ENCODE peak calls at places on chromosome 11, in six cellular contexts. V is HepG2, R is SK-N-SH, O is GM12878, Q is K562, B is H1. D is an unnamed sample.

GRCh38 chr11:103958475-103959215 is 77.8 kb upstream of the DDI1 start:
- DNase-seq in B (no peak), R (no peak), V (no peak), O (peak), Q (no peak), D (no peak)

GRCh38 chr11:12885717-12886226 is 123.3 kb upstream of the RASSF10 start:
- DNase-seq in O (no peak), V (no peak), B (no peak), Q (no peak), R (no peak), D (no peak)

GRCh38 chr11:117502285-117502856 is 174.7 kb downstream of the CEP164 start:
- DNase-seq in O (no peak), Q (no peak), B (no peak), R (no peak), V (no peak), D (no peak)

GRCh38 chr11:72541224-72541974 is 107.1 kb upstream of the CLPB start:
- DNase-seq in B (no peak), O (no peak), R (no peak), V (no peak), Q (no peak), D (no peak)

GRCh38 chr11:47248304-47248663 is 330 bp downstream of the ACP2 start:
- DNase-seq in O (peak), Q (no peak), B (no peak), R (no peak), V (no peak), D (no peak)

GRCh38 chr11:76763573-76764348 is 19.4 kb upstream of the TSKU start:
- DNase-seq in V (no peak), B (no peak), Q (no peak), R (no peak), O (no peak), D (no peak)

GRCh38 chr11:133719532-133720235 is 125.6 kb downstream of the SPATA19 start:
- DNase-seq in Q (no peak), B (no peak), R (no peak), V (no peak), O (no peak), D (no peak)

GRCh38 chr11:86245369-86246292 is 1.1 kb downstream of the EED start:
- DNase-seq in B (no peak), Q (peak), R (peak), V (peak), O (no peak), D (peak)

GRCh38 chr11:67026941-67027340 is 4.0 kb downstream of the SYT12 start:
- DNase-seq in R (no peak), B (no peak), V (no peak), O (no peak), Q (no peak), D (no peak)

GRCh38 chr11:83437939-83438338 is 151.8 kb upstream of the CCDC90B start:
- DNase-seq in O (no peak), R (no peak), V (no peak), B (no peak), Q (no peak), D (no peak)

GRCh38 chr11:130908770-130909625 is 7.3 kb downstream of the SNX19 start:
- DNase-seq in B (no peak), O (no peak), R (no peak), V (no peak), Q (no peak), D (no peak)

GRCh38 chr11:119635776-119636175 is 93.2 kb downstream of the NECTIN1 start:
- DNase-seq in O (no peak), Q (no peak), R (no peak), B (no peak), V (no peak), D (no peak)

GRCh38 chr11:30935861-30936260 is 349.7 kb upstream of the MPPED2 start:
- DNase-seq in R (no peak), Q (no peak), B (no peak), O (no peak), V (no peak), D (no peak)

GRCh38 chr11:43492701-43493100 is 134.0 kb downstream of the TTC17 start:
- DNase-seq in B (no peak), V (no peak), Q (no peak), R (no peak), O (no peak), D (no peak)

GRCh38 chr11:19536131-19536530 is 176.5 kb upstream of the NAV2 start:
- DNase-seq in Q (no peak), O (no peak), R (no peak), B (no peak), V (no peak), D (no peak)

GRCh38 chr11:106062592-106062949 is 14.6 kb downstream of the KBTBD3 start:
- DNase-seq in O (no peak), R (peak), V (no peak), Q (no peak), B (no peak), D (no peak)

GRCh38 chr11:103872748-103873147 is 163.7 kb upstream of the DDI1 start:
- DNase-seq in Q (no peak), B (no peak), V (no peak), R (no peak), O (no peak), D (no peak)

GRCh38 chr11:102187416-102188125 is 77.3 kb downstream of the YAP1 start:
- DNase-seq in B (no peak), V (peak), Q (no peak), R (peak), O (no peak), D (no peak)

GRCh38 chr11:68143310-68143689 is 22.1 kb upstream of the CHKA start:
- DNase-seq in V (no peak), B (no peak), Q (no peak), O (no peak), R (no peak), D (no peak)

GRCh38 chr11:78420796-78421209 is 3.2 kb upstream of the GAB2 start:
- DNase-seq in R (peak), B (no peak), V (no peak), Q (no peak), O (no peak), D (peak)

GRCh38 chr11:17343907-17344306 is 7.7 kb upstream of the NCR3LG1 start:
- DNase-seq in O (no peak), R (no peak), V (no peak), B (no peak), Q (no peak), D (no peak)

GRCh38 chr11:111105566-111105965 is 140.0 kb upstream of the POU2AF2 start:
- DNase-seq in R (no peak), B (no peak), V (no peak), O (no peak), Q (no peak), D (no peak)

GRCh38 chr11:12111482-12112149 is 1.2 kb downstream of the MICAL2 start:
- DNase-seq in B (no peak), O (no peak), R (no peak), V (no peak), Q (no peak), D (no peak)

GRCh38 chr11:123063396-123064267 is 1.7 kb upstream of the HSPA8 start:
- DNase-seq in V (peak), B (no peak), R (no peak), O (no peak), Q (peak), D (peak)

GRCh38 chr11:84117394-84117793 is 831.2 kb upstream of the CCDC90B start:
- DNase-seq in R (no peak), O (no peak), B (no peak), V (no peak), Q (no peak), D (no peak)

GRCh38 chr11:62558669-62559068 is 12.1 kb upstream of the AHNAK start:
- DNase-seq in O (no peak), R (no peak), V (no peak), B (no peak), Q (no peak), D (no peak)

GRCh38 chr11:62555464-62556092 is 9.0 kb upstream of the AHNAK start:
- DNase-seq in Q (peak), B (no peak), V (no peak), R (peak), O (peak), D (peak)

GRCh38 chr11:62559204-62559603 is 12.6 kb upstream of the AHNAK start:
- DNase-seq in R (no peak), Q (no peak), O (no peak), B (no peak), V (no peak), D (no peak)

GRCh38 chr11:62556102-62556871 is 9.7 kb upstream of the AHNAK start:
- DNase-seq in V (no peak), Q (peak), O (peak), B (peak), R (peak), D (peak)

DNA sequence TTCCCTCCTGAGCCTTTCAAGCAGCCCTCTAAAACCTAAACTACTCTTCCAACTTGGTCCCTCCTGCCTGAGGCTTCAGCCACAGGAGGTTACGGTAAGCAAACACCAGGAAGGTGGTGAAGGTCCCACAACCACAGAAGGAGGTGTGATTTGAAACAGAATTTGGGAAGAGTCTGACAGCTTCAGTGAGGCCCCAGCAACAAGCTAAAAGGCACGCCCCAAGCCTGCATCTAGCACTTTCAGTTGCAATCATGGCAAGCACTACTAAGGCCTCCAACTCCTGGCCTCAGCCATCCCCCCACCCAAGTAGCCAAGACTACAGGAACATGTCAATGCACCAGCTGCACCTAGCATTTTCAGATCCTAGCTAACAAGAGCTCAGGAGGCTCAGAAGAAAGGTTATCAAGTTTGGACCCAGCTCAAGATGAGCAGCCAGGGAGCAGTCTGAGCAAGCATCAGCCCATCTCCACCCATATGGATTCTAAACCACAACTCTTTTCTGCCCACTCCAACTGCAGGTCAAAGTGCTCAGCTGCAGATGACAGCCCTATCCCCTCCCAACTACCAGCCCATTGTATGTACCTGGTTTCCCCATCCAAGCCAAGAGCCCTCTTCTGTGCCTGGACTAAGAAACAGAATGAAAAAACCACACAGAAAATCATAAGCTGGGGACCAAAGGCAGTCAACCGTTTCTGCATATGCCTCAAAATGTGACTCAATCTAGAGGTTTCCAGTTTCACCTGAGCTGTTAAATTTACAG is 10.4 kb upstream of the AHNAK start:
- DNase-seq in O (peak), B (no peak), R (no peak), V (no peak), Q (peak), D (peak)
- H3K4me3 ChIP-seq in O (peak), B (no peak), R (no peak), V (no peak), Q (no peak), D (no peak)

DNA sequence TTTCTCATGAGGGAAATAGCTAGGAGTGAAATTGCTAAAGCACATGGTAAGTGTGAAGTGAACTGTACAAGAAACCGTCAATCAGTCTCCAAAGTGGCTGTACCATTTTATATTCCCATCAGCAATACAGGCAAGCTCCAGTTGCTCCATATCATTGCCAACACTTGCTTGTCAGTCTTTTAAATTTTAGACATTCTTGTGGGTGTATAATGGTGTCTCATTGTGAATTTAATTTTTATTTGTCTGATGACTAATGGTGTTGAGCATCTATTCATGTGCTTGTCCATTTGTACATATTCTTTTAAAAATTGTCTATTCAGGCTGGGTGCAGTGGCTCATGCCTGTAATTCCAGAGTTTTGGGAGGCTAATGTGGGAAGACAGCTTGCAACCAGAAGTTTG is 34.1 kb upstream of the SMCO4 start:
- DNase-seq in O (no peak), B (no peak), R (no peak), V (no peak), Q (no peak), D (no peak)
- TF ChIP-seq GABPA in O (no peak), B (no peak), R (no peak), V (no peak), Q (no peak), D (no peak)

DNA sequence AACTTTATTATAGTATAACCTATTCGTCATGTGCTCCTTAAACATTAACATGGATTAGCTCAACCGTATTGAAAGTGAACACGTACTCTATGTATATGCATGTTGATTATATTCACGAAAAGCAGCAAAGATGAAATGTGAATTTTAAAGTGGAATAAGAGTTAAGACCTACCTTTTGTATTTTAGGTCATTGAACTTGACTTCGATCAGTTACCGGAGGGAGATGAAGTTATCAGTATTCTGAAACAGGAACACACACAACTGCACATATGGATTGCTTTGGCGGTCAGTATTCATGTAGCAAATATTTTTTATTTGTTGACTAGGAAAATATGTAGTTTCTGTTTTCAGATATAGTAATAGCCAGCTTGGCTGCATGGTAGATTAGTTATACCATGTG is 1.4 kb downstream of the CTR9 start:
- DNase-seq in B (no peak), R (no peak), Q (no peak), V (no peak), O (no peak), D (no peak)
- H3K4me3 ChIP-seq in B (peak), R (peak), Q (peak), V (peak), O (peak), D (no peak)

DNA sequence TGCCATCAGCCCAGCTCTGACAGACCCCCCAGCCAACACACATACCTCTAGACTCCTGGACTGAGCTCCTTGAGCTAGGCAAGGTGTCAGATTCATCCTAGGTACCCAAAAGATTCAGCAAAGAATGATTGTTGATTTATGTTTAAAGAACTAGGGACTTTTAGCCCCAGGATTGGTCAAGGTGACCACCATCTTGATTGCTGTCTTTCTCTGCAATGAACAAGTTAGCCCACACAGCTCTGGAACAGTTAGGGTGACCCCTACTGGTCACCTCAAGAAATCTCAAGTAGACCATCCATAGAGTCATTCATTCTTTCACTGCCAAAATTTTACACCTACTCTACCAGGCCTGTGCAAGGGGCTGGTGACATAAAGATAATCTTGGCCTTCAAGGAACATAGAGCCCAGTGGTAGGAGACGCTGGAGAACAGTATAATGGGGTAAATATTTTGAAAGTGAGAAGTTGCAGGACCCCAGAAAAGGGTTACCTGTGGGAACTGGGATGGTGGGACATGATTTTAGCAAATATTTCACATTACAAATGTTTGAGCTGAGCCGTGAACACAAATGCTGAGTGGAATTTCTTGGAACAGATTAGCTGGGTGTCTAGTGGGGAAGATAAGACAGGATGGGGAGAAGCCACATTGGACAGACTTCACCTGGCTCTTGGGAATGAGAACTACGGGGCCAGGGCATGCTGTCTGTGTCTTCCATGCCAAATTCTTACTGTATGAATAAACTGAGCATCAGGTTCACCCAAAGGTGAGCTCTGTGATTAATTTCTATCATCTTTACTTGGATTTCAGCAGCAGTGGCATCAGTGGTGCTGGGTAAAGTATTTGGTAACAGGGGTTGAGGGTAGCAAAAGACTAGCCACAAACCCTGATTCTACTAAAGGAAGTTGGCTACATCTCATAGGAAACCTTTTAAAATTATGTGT is 39.1 kb downstream of the IRAG1 start:
- DNase-seq in R (peak), B (no peak), O (peak), V (peak), Q (peak), D (peak)
- TF ChIP-seq GABPA in R (no peak), B (no peak), O (no peak), V (no peak), Q (no peak), D (no peak)

DNA sequence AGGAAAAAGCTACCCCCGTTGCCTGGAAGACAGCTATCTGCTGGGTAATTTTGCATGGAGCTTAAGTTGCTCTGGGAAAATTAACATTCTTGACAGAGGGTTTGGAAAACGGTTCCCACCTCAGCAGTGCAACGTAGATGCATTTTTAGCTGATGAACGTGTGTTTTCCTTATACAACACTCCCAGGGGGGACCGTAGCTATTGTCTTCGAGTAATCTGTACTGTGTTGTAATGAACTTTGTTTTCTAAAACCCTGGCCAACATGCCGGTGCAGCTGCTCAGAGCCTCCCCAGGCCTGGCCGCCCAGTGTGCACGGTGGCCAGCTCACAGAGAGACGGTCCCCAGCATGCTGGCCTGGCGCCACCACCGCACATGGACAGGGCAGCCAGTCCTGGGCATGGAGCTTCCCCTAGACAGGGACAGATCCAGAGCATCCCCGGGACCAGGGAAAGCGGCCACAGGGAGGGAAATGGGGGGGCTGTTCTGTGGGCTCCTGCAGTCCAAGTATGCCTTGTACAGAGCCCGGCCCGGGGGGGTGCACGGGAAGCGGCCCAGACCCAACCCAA is 2.2 kb downstream of the TNNT3 start:
- DNase-seq in Q (no peak), R (peak), O (no peak), B (no peak), V (no peak), D (no peak)
- H3K4me3 ChIP-seq in Q (no peak), R (no peak), O (no peak), B (no peak), V (no peak), D (no peak)

GRCh38 chr11:132161538-132161937 is 791.1 kb downstream of the NTM start:
- DNase-seq in B (no peak), O (no peak), V (no peak), Q (no peak), R (no peak), D (no peak)

GRCh38 chr11:132158696-132159095 is 788.3 kb downstream of the NTM start:
- DNase-seq in R (peak), O (no peak), Q (no peak), B (no peak), V (no peak), D (no peak)

DNA sequence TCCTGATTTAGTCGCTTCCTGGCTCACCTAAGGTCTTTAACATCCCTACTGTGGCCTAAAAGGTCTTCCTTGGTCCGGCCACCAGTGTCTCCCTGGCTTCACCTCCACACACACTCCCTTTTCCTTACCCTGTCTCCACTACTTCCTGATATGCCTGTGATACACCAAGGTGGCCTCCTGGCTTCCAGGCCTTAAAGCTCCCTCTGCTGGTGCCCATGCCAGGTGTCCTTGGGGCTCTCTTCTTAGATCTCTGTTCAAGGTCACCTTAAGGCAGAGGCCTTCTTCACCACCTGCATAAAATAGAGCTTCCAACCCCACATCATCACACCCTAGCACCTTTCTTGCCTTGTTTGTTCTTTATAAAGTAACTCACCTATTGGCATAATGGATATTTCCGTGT is 787.7 kb downstream of the NTM start:
- DNase-seq in V (no peak), O (no peak), B (peak), Q (no peak), R (no peak), D (peak)
- TF ChIP-seq GABPA in V (no peak), O (no peak), B (no peak), Q (no peak), R (no peak), D (no peak)

DNA sequence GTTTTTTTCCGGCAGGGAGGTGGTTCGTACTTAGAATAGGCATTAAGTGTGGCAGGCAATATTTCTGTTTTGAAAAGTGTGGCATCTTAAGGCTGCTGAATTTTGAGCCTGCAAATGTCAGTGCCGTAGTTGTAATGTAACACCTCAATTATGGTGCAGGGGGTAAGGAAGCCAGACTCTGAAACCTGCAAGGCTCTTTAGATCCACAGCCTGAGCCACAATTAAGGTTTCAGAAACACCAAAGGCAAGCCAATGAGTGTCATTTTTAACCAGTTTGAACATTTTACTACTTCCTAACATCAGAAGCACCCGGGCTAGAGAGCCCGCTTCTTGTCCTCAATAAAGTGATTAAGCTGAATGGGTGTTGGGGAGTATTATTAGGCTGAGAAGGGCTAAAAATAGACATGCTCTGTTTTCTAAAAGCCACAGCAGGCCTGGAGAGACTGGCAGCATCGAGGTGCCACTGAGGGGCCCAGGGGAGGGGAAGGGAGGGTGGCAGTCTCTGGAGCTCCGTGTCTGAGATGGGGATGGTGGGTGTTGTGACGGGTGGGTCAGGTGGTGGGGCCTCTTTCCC is 113.4 kb downstream of the ZBTB16 start:
- DNase-seq in Q (no peak), V (no peak), O (no peak), R (no peak), B (no peak), D (no peak)
- H3K4me3 ChIP-seq in Q (no peak), V (no peak), O (no peak), R (no peak), B (no peak), D (no peak)

D was measured in HL-60.